ENCODE peak calls at places on chromosome 11, in five cellular contexts. Y is kidney epithelial cell, L is pancreas, K is IMR-90, D is breast epithelium. M is an unnamed sample.

GRCh38 chr11:116507016-116507415 is 265.8 kb downstream of the BUD13 start:
- DNase-seq in D (no peak), Y (no peak), L (no peak), K (no peak), M (no peak)

GRCh38 chr11:94655291-94655690 is 88.1 kb downstream of the PIWIL4 start:
- DNase-seq in L (no peak), Y (no peak), D (no peak), K (no peak), M (no peak)

GRCh38 chr11:130561441-130561881 is 113.0 kb downstream of the ADAMTS15 start:
- DNase-seq in Y (no peak), D (no peak), L (no peak), K (peak), M (no peak)

GRCh38 chr11:17498475-17498874 is 21.8 kb upstream of the ABCC8 start:
- DNase-seq in L (no peak), K (no peak), D (no peak), Y (no peak), M (peak)

GRCh38 chr11:76753950-76754349 is 29.2 kb upstream of the TSKU start:
- DNase-seq in Y (no peak), K (no peak), L (no peak), D (no peak), M (no peak)

GRCh38 chr11:19905280-19905853 is 192.7 kb downstream of the NAV2 start:
- DNase-seq in D (no peak), K (peak), L (no peak), Y (no peak), M (peak)

GRCh38 chr11:70073188-70073817 is 4.8 kb upstream of the ANO1 start:
- DNase-seq in K (peak), L (no peak), D (no peak), Y (no peak), M (no peak)

GRCh38 chr11:104051806-104052205 is 15.4 kb downstream of the DDI1 start:
- DNase-seq in L (no peak), D (no peak), K (peak), Y (no peak), M (no peak)

GRCh38 chr11:3156282-3156660 is 8.8 kb downstream of the OSBPL5 start:
- DNase-seq in L (no peak), K (no peak), Y (no peak), D (no peak), M (peak)

GRCh38 chr11:68780829-68781228 is 29.5 kb upstream of the TESMIN start:
- DNase-seq in L (peak), D (no peak), K (no peak), Y (no peak), M (no peak)

GRCh38 chr11:63492441-63492840 is 1.5 kb upstream of the PLAAT5 start:
- DNase-seq in D (no peak), L (no peak), Y (no peak), K (no peak), M (no peak)

GRCh38 chr11:26584818-26585217 is 12.8 kb upstream of the MUC15 start:
- DNase-seq in Y (no peak), D (no peak), K (no peak), L (no peak), M (no peak)

GRCh38 chr11:47617417-47617809 is 23.2 kb upstream of the C1QTNF4 start:
- DNase-seq in L (no peak), Y (no peak), D (no peak), K (peak), M (peak)
- TF ChIP-seq CTCF in L (no peak), Y (no peak), D (no peak), K (no peak), M (no peak)

DNA sequence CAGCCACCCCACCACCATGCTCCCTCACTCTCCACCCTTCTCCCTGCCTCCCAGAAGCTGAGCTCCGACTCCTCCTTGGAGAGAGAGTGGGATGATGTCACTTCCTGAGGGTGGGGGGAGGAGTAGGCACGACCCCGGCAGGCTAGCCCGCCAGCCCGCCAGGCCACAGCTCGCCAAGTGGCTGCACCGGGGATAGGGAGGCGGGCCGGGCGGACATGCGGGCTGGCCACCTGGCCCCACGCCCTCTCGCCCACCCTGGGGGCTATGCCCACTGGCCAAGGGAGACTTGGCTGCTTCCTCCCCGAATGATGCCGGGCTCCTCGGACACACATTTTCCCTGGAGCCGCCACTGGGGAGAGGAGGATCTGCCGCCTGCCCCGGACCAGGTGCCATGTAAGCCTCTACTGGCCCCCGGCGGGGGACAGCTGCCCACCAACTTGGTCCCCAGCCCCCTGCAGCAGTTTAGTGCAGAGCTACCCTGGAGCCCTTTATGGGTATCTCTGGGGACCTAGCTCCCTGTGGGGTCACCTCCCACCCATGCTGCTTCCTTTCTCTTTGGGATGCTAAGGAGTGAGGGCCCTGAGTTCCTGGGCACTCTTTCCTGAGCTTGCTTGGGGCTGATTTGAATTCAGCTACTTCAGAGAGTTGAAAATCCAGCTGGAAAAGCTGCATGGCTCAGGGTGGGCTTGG is 33.7 kb upstream of the MYRF start:
- DNase-seq in Y (no peak), L (no peak), D (no peak), K (peak), M (peak)
- H3K4me3 ChIP-seq in Y (peak), L (no peak), D (peak), K (peak), M (peak)

DNA sequence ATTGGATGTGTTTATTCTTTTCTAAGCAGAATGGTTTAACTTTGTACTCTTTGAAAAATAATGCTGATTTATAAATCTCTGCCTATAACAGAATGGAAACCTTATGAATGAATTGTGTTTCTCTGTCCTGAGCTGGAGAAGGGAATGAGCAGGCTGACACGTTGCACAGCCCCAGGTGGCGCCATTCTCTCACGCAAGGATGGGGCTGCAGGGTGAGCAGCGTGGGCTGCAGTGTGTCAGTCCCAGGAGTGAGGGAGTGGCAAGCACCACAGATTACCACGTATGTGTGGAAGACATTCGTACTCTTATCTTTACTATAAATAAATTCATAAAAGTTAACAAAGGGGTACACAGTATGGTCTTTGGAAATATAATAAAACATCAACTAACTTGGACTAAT is 33.4 kb downstream of the FDX1 start:
- DNase-seq in Y (no peak), K (peak), D (no peak), L (no peak), M (peak)
- TF ChIP-seq CTCF in Y (peak), K (peak), D (peak), L (no peak), M (peak)

DNA sequence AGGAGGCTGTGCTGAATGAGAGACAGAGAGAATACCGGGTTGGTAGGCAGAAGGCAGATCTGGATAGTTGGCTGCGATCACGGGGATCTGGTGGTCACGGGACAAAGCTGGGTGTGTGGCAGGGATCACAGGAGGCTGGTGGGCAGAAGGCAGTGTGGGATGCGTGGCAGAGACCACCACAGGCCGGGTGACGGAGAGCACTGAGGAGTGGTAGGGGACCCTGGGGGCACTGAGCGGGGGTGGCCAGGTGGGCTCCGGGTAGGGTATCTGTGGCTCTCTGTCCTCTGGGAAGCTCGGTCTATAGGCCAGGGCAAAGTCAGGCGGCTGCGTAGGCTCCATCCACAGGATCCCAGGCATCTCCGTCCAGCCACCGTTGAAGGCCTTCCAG is 1.4 kb downstream of the CD248 start:
- DNase-seq in K (no peak), D (no peak), L (no peak), Y (no peak), M (peak)
- H3K4me3 ChIP-seq in K (peak), D (peak), L (peak), Y (no peak), M (peak)